ENCODE peak calls at places on chromosomes 1 and 21, in four cellular contexts. One of them, this sample, is unnamed.

GRCh38 chr1:237340892-237341291 is 298.9 kb downstream of the RYR2 start:
- DNase-seq in NCI-H510A treated with DMSO at 0.1 percent for 48 hours: no peak
- DNase-seq in neural crest cell: no peak
- DNase-seq in epithelial cell of prostate: no peak
- DNase-seq in this sample: no peak

GRCh38 chr1:117658676-117659075 is 52.8 kb downstream of the TENT5C start:
- DNase-seq in NCI-H510A treated with DMSO at 0.1 percent for 48 hours: no peak
- DNase-seq in neural crest cell: no peak
- DNase-seq in epithelial cell of prostate: no peak
- DNase-seq in this sample: peak

GRCh38 chr1:8516793-8517556 is 199.1 kb downstream of the SLC45A1 start:
- DNase-seq in NCI-H510A treated with DMSO at 0.1 percent for 48 hours: peak
- DNase-seq in neural crest cell: no peak
- DNase-seq in epithelial cell of prostate: no peak
- DNase-seq in this sample: no peak

GRCh38 chr1:74467786-74468377 is 44.5 kb downstream of the LRRC53 start:
- DNase-seq in NCI-H510A treated with DMSO at 0.1 percent for 48 hours: peak
- DNase-seq in neural crest cell: no peak
- DNase-seq in epithelial cell of prostate: no peak
- DNase-seq in this sample: no peak

GRCh38 chr1:190159146-190159545 is 318.5 kb downstream of the BRINP3 start:
- DNase-seq in NCI-H510A treated with DMSO at 0.1 percent for 48 hours: no peak
- DNase-seq in neural crest cell: no peak
- DNase-seq in epithelial cell of prostate: no peak
- DNase-seq in this sample: no peak

GRCh38 chr21:45347048-45347711 is 57.8 kb upstream of the COL18A1 start:
- DNase-seq in NCI-H510A treated with DMSO at 0.1 percent for 48 hours: no peak
- DNase-seq in neural crest cell: no peak
- DNase-seq in epithelial cell of prostate: no peak
- DNase-seq in this sample: no peak

GRCh38 chr1:177629526-177629925 is 340.3 kb downstream of the SEC16B start:
- DNase-seq in NCI-H510A treated with DMSO at 0.1 percent for 48 hours: no peak
- DNase-seq in neural crest cell: no peak
- DNase-seq in epithelial cell of prostate: peak
- DNase-seq in this sample: no peak

GRCh38 chr1:67629370-67630075 is 55.5 kb upstream of the GADD45A start:
- DNase-seq in NCI-H510A treated with DMSO at 0.1 percent for 48 hours: no peak
- DNase-seq in neural crest cell: no peak
- DNase-seq in epithelial cell of prostate: no peak
- DNase-seq in this sample: no peak

GRCh38 chr1:109156916-109157385 is 43.0 kb downstream of the ELAPOR1 start:
- DNase-seq in NCI-H510A treated with DMSO at 0.1 percent for 48 hours: no peak
- DNase-seq in neural crest cell: no peak
- DNase-seq in epithelial cell of prostate: no peak
- DNase-seq in this sample: no peak

This sample was measured in CD8-positive, alpha-beta T cell.